ENCODE peak calls at places on chromosomes 4 and X, in seven cellular contexts. M is GM03348; I is activated naive CD4-positive, alpha-beta T cell treated with anti-CD3 and anti-CD28 coated beads for 36 hours; K is H4; F is lower lobe of right lung; W is midbrain; R is GM04503. S is an unnamed sample.

GRCh38 chrX:17869580-17869979 is 8.5 kb upstream of the RAI2 start:
- DNase-seq in M (no peak), I (no peak), K (no peak), F (no peak), W (no peak), R (no peak), S (no peak)

GRCh38 chr4:67049446-67049845 is 495.9 kb downstream of the CENPC start:
- DNase-seq in M (no peak), I (no peak), K (no peak), F (no peak), W (no peak), R (no peak), S (no peak)

GRCh38 chr4:173509031-173510001 is 20.7 kb downstream of the HAND2 start:
- DNase-seq in M (peak), I (no peak), K (no peak), F (no peak), W (no peak), R (no peak), S (no peak)

GRCh38 chrX:12013220-12013619 is 125.1 kb upstream of the FRMPD4 start:
- DNase-seq in M (peak), I (no peak), K (peak), F (no peak), W (no peak), R (no peak), S (no peak)

GRCh38 chrX:118603981-118604380 is 108.4 kb downstream of the DOCK11 start:
- DNase-seq in M (peak), I (peak), K (peak), F (no peak), W (peak), R (no peak), S (peak)

GRCh38 chr4:84563002-84563401 is 19.9 kb upstream of the CDS1 start:
- DNase-seq in M (peak), I (no peak), K (no peak), F (no peak), W (no peak), R (no peak), S (no peak)

GRCh38 chr4:89283226-89283974 is 24.2 kb downstream of the GPRIN3 start:
- DNase-seq in M (no peak), I (no peak), K (peak), F (peak), W (no peak), R (no peak), S (no peak)

GRCh38 chrX:48035891-48036290 is 29.1 kb downstream of the SPACA5 start:
- DNase-seq in M (no peak), I (no peak), K (no peak), F (no peak), W (no peak), R (no peak), S (no peak)

GRCh38 chrX:52352551-52352950 is 16.3 kb upstream of the XAGE2 start:
- DNase-seq in M (no peak), I (no peak), K (no peak), F (no peak), W (no peak), R (no peak), S (no peak)

GRCh38 chrX:134885336-134886016 is 105.3 kb upstream of the SMIM10 start:
- DNase-seq in M (no peak), I (no peak), K (no peak), F (no peak), W (no peak), R (no peak), S (no peak)

GRCh38 chr4:85700362-85700761 is 225.4 kb downstream of the ARHGAP24 start:
- DNase-seq in M (no peak), I (no peak), K (no peak), F (no peak), W (no peak), R (no peak), S (peak)

GRCh38 chrX:133980832-133981588 is 4.4 kb downstream of the GPC3 start:
- DNase-seq in M (no peak), I (no peak), K (no peak), F (no peak), W (no peak), R (no peak), S (no peak)

GRCh38 chr4:3672465-3672831 is 93.7 kb upstream of the ADRA2C start:
- DNase-seq in M (no peak), I (no peak), K (no peak), F (peak), W (no peak), R (no peak), S (no peak)

GRCh38 chr4:110266136-110266535 is 67.7 kb upstream of the ELOVL6 start:
- DNase-seq in M (no peak), I (no peak), K (no peak), F (no peak), W (no peak), R (no peak), S (no peak)

GRCh38 chr4:111483375-111484169 is 661.7 kb upstream of the FAM241A start:
- DNase-seq in M (no peak), I (no peak), K (no peak), F (no peak), W (no peak), R (no peak), S (no peak)

GRCh38 chr4:138406881-138407280 is 164.7 kb upstream of the SLC7A11 start:
- DNase-seq in M (peak), I (no peak), K (no peak), F (no peak), W (no peak), R (no peak), S (no peak)

GRCh38 chr4:42638993-42639392 is 17.9 kb downstream of the ATP8A1 start:
- DNase-seq in M (no peak), I (peak), K (no peak), F (no peak), W (no peak), R (no peak), S (no peak)

GRCh38 chr4:40247350-40247749 is 50.5 kb downstream of the RHOH start:
- DNase-seq in M (no peak), I (peak), K (no peak), F (no peak), W (no peak), R (no peak), S (no peak)

GRCh38 chrX:15242899-15243555 is 26.9 kb downstream of the ASB9 start:
- DNase-seq in M (peak), I (peak), K (peak), F (no peak), W (peak), R (peak), S (peak)

GRCh38 chr4:140116442-140117104 is 37.4 kb downstream of the MAML3 start:
- DNase-seq in M (no peak), I (peak), K (peak), F (no peak), W (no peak), R (no peak), S (no peak)

GRCh38 chr4:24209891-24210290 is 320.0 kb upstream of the PPARGC1A start:
- DNase-seq in M (no peak), I (no peak), K (no peak), F (no peak), W (no peak), R (no peak), S (no peak)

GRCh38 chr4:152310223-152310622 is 225.7 kb downstream of the FBXW7 start:
- DNase-seq in M (no peak), I (no peak), K (peak), F (no peak), W (no peak), R (no peak), S (peak)

GRCh38 chrX:147917700-147918694 is 6.3 kb downstream of the FMR1 start:
- DNase-seq in M (no peak), I (peak), K (no peak), F (no peak), W (no peak), R (no peak), S (no peak)

GRCh38 chr4:78612398-78613005 is 60.9 kb downstream of the ANXA3 start:
- DNase-seq in M (peak), I (peak), K (peak), F (no peak), W (peak), R (no peak), S (peak)

GRCh38 chr4:185201983-185202962 is 1.5 kb downstream of the CFAP97 start:
- DNase-seq in M (no peak), I (peak), K (peak), F (no peak), W (no peak), R (no peak), S (peak)

GRCh38 chrX:68828740-68829593 is at the start of gene EFNB1:
- DNase-seq in M (peak), I (peak), K (peak), F (peak), W (peak), R (peak), S (peak)

GRCh38 chrX:41491267-41492004 is 44.3 kb downstream of the NYX start:
- DNase-seq in M (peak), I (no peak), K (peak), F (no peak), W (no peak), R (peak), S (peak)

GRCh38 chr4:84583871-84584373 is 995 bp downstream of the CDS1 start:
- DNase-seq in M (peak), I (peak), K (no peak), F (no peak), W (no peak), R (no peak), S (no peak)

GRCh38 chr4:101774807-101775206 is 15.7 kb upstream of the BANK1 start:
- DNase-seq in M (peak), I (no peak), K (no peak), F (no peak), W (no peak), R (no peak), S (no peak)

GRCh38 chr4:47493238-47494123 is 8.4 kb downstream of the ATP10D start:
- DNase-seq in M (no peak), I (no peak), K (no peak), F (no peak), W (no peak), R (no peak), S (no peak)

GRCh38 chr4:114423582-114423981 is 175.0 kb upstream of the UGT8 start:
- DNase-seq in M (no peak), I (no peak), K (no peak), F (no peak), W (no peak), R (no peak), S (no peak)

S was measured in SJCRH30.